ENCODE peak calls at places on chromosomes 16 and 17, in five cellular contexts. I is PC-3, T is fibroblast of lung, E is A549, D is SJCRH30. Z is an unnamed sample.

GRCh38 chr17:33049781-33050414 is 58.3 kb downstream of the SPACA3 start:
- DNase-seq in I (peak; percentile 56), T (peak; percentile 9), E (peak; percentile 59), D (peak; percentile 79), Z (peak; percentile 60)

GRCh38 chr16:56939801-56940200 is 7.9 kb downstream of the HERPUD1 start:
- DNase-seq in I (no peak), T (no peak), E (no peak), D (no peak), Z (no peak)

GRCh38 chr17:60513014-60513413 is 13.0 kb downstream of the APPBP2 start:
- DNase-seq in I (no peak), T (no peak), E (no peak), D (no peak), Z (no peak)

GRCh38 chr16:27847030-27847550 is 216.4 kb downstream of the GSG1L start:
- DNase-seq in I (peak; percentile 9), T (peak; percentile 77), E (no peak), D (peak; percentile 12), Z (no peak)

GRCh38 chr16:3004781-3005284 is 7.9 kb upstream of the CLDN9 start:
- DNase-seq in I (peak; percentile 38), T (no peak), E (no peak), D (no peak), Z (peak; percentile 70)

GRCh38 chr17:30318190-30318589 is 15.7 kb downstream of the TMIGD1 start:
- DNase-seq in I (peak; percentile 62), T (no peak), E (no peak), D (no peak), Z (no peak)

GRCh38 chr16:16997349-16997748 is 473.4 kb downstream of the XYLT1 start:
- DNase-seq in I (no peak), T (no peak), E (no peak), D (no peak), Z (no peak)

GRCh38 chr17:57954421-57955182 is 610 bp downstream of the CUEDC1 start:
- DNase-seq in I (peak; percentile 76), T (peak; percentile 42), E (peak; percentile 80), D (peak; percentile 84), Z (peak; percentile 66)

GRCh38 chr17:17904171-17905035 is 67.6 kb upstream of the SREBF1 start:
- DNase-seq in I (no peak), T (no peak), E (no peak), D (no peak), Z (no peak)

GRCh38 chr17:72984145-72984924 is 108.2 kb downstream of the SLC39A11 start:
- DNase-seq in I (peak; percentile 97), T (peak; percentile 97), E (no peak), D (no peak), Z (no peak)

GRCh38 chr17:20153231-20153630 is 144.1 kb downstream of the SPECC1 start:
- DNase-seq in I (no peak), T (no peak), E (no peak), D (no peak), Z (peak; percentile 11)

GRCh38 chr17:57650548-57650947 is 94.6 kb downstream of the CCDC182 start:
- DNase-seq in I (no peak), T (no peak), E (no peak), D (no peak), Z (no peak)

GRCh38 chr17:332558-333322 is 19.9 kb downstream of the RPH3AL start:
- DNase-seq in I (no peak), T (peak; percentile 57), E (no peak), D (peak; percentile 43), Z (no peak)

GRCh38 chr16:56349711-56350161 is 75.6 kb downstream of the AMFR start:
- DNase-seq in I (no peak), T (no peak), E (no peak), D (no peak), Z (no peak)

GRCh38 chr16:47057631-47057996 is 84.1 kb upstream of the DNAJA2 start:
- DNase-seq in I (no peak), T (no peak), E (no peak), D (no peak), Z (no peak)

GRCh38 chr16:51994597-51994996 is 552.3 kb downstream of the TOX3 start:
- DNase-seq in I (peak; percentile 44), T (peak; percentile 8), E (peak; percentile 19), D (peak; percentile 48), Z (peak; percentile 61)

GRCh38 chr16:23771027-23771426 is 16.2 kb downstream of the CHP2 start:
- DNase-seq in I (peak; percentile 4), T (no peak), E (no peak), D (no peak), Z (no peak)

GRCh38 chr17:63151981-63152523 is 186.0 kb downstream of the TANC2 start:
- DNase-seq in I (no peak), T (peak; percentile 73), E (no peak), D (peak; percentile 18), Z (no peak)

GRCh38 chr16:72094266-72094610 is 591 bp downstream of the DHX38 start:
- DNase-seq in I (peak; percentile 4), T (peak; percentile 27), E (no peak), D (peak; percentile 11), Z (no peak)

DNA sequence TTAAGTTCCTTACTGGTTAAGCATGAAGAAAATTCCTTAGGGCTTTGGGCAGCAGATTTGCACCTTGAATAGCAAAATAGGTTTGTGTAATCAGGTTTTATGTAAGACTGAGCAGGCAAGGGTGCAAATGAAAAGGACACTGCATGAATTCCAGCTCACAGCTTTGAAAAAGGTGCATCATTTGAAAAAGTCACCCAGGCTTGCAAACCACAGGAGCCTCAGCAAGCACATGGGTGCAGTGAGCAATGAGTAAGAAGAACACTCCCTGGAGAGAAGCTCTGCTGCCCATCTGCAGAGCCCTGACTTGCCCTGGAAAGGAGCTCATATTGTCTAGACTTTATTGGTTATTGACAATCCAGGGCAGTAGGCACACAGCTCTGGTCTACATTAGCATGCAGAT is 165.6 kb upstream of the KCNJ16 start:
- DNase-seq in I (no peak), T (peak; percentile 8), E (no peak), D (no peak), Z (no peak)
- H3K27ac ChIP-seq in I (no peak overlapping the region), T (no peak overlapping the region), E (no peak overlapping the region), D (no peak overlapping the region), Z (no peak overlapping the region)

GRCh38 chr16:19314718-19315425 is 29.3 kb downstream of the CLEC19A start:
- DNase-seq in I (no peak), T (no peak), E (no peak), D (no peak), Z (no peak)

GRCh38 chr16:19315889-19316288 is 30.4 kb downstream of the CLEC19A start:
- DNase-seq in I (no peak), T (no peak), E (no peak), D (no peak), Z (no peak)

GRCh38 chr16:19316846-19317245 is 31.3 kb downstream of the CLEC19A start:
- DNase-seq in I (no peak), T (no peak), E (no peak), D (no peak), Z (no peak)
- H3K27ac ChIP-seq in I (no peak overlapping the region), T (no peak overlapping the region), E (no peak overlapping the region), D (no peak overlapping the region), Z (no peak overlapping the region)

GRCh38 chr17:41076788-41077187 is 7.2 kb upstream of the KRTAP4-7 start:
- DNase-seq in I (no peak), T (no peak), E (no peak), D (no peak), Z (no peak)

GRCh38 chr17:41082565-41083136 is 1.3 kb upstream of the KRTAP4-7 start:
- DNase-seq in I (peak; percentile 91), T (peak; percentile 46), E (peak; percentile 29), D (no peak), Z (no peak)
- H3K27ac ChIP-seq in I (peak overlapping the region; percentile 81), T (no peak overlapping the region), E (no peak overlapping the region), D (no peak overlapping the region), Z (no peak overlapping the region)

GRCh38 chr17:48551601-48552452 is 6.9 kb upstream of the HOXB2 start:
- DNase-seq in I (no peak), T (peak; percentile 42), E (no peak), D (no peak), Z (no peak)

GRCh38 chr17:48550313-48551205 is 5.7 kb upstream of the HOXB2 start:
- DNase-seq in I (no peak), T (peak; percentile 41), E (no peak), D (no peak), Z (no peak)

GRCh38 chr17:48549909-48550308 is 5.0 kb upstream of the HOXB2 start:
- DNase-seq in I (no peak), T (peak; percentile 76), E (no peak), D (no peak), Z (no peak)

GRCh38 chr17:48552453-48553189 is 7.7 kb upstream of the HOXB2 start:
- DNase-seq in I (no peak), T (peak; percentile 62), E (no peak), D (no peak), Z (no peak)

GRCh38 chr17:48551206-48551597 is 6.3 kb upstream of the HOXB2 start:
- DNase-seq in I (no peak), T (peak; percentile 39), E (no peak), D (no peak), Z (no peak)
- H3K27ac ChIP-seq in I (no peak overlapping the region), T (peak overlapping the region; percentile 84), E (no peak overlapping the region), D (no peak overlapping the region), Z (peak overlapping the region; percentile 89)

GRCh38 chr17:78712043-78712442 is 70.0 kb downstream of the CYTH1 start:
- DNase-seq in I (no peak), T (no peak), E (no peak), D (no peak), Z (no peak)

GRCh38 chr17:78708510-78708973 is 73.5 kb downstream of the CYTH1 start:
- DNase-seq in I (peak; percentile 90), T (peak; percentile 74), E (peak; percentile 92), D (peak; percentile 95), Z (peak; percentile 70)

GRCh38 chr17:78709688-78710290 is 72.3 kb downstream of the CYTH1 start:
- DNase-seq in I (no peak), T (no peak), E (no peak), D (no peak), Z (no peak)

GRCh38 chr17:78709119-78709681 is 72.9 kb downstream of the CYTH1 start:
- DNase-seq in I (no peak), T (no peak), E (no peak), D (no peak), Z (no peak)

GRCh38 chr17:78710607-78711006 is 71.5 kb downstream of the CYTH1 start:
- DNase-seq in I (no peak), T (no peak), E (no peak), D (no peak), Z (no peak)
- H3K27ac ChIP-seq in I (no peak overlapping the region), T (no peak overlapping the region), E (peak overlapping the region; percentile 88), D (no peak overlapping the region), Z (no peak overlapping the region)

GRCh38 chr16:81466351-81466960 is 21.8 kb downstream of the CMIP start:
- DNase-seq in I (no peak), T (peak; percentile 58), E (no peak), D (no peak), Z (no peak)
- H3K27ac ChIP-seq in I (no peak overlapping the region), T (no peak overlapping the region), E (peak overlapping the region; percentile 72), D (no peak overlapping the region), Z (peak overlapping the region; percentile 3)

DNA sequence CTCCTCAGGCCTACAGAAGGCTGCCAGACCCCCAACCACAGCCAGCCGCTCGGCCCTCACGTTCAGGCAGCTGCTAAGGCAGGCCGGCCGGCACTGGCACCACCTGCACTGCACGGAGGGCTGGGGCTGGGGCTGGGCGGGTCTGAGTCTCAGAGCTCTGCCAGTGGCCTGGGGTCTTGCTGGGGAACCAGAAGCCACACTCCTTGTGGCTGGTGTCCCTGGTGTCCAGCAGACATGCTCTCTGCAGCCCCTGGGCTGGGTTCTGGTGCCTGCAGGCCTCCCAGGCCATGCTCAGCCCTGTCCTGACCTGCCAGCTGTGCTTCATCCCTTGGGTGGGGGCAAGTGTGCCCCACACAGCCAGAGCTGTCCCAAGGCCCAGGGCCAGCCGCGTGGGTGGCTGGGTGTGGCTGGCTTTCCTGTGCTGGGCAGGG is 42.0 kb downstream of the BAHCC1 start:
- DNase-seq in I (no peak), T (no peak), E (no peak), D (peak; percentile 46), Z (no peak)
- H3K27ac ChIP-seq in I (no peak overlapping the region), T (no peak overlapping the region), E (peak overlapping the region; percentile 57), D (peak overlapping the region; percentile 81), Z (peak overlapping the region; percentile 73)

Z was measured in transverse colon.